ENCODE peak calls at places on chromosome 16, in six cellular contexts. One of them, this sample, is unnamed.

GRCh38 chr16:4477966-4478365 is 1.8 kb downstream of the HMOX2 start:
- DNase-seq in colonic mucosa: no peak
- DNase-seq in IMR-90: peak; percentile 61
- DNase-seq in heart left ventricle: no peak
- DNase-seq in SK-N-SH: peak; percentile 31
- DNase-seq in DND-41: no peak
- DNase-seq in this sample: no peak

GRCh38 chr16:72262711-72263110 is 90.8 kb upstream of the PMFBP1 start:
- DNase-seq in heart left ventricle: no peak
- DNase-seq in DND-41: no peak
- DNase-seq in colonic mucosa: no peak
- DNase-seq in IMR-90: no peak
- DNase-seq in SK-N-SH: no peak
- DNase-seq in this sample: no peak

GRCh38 chr16:56615353-56615752 is 7.0 kb downstream of the MT2A start:
- DNase-seq in colonic mucosa: no peak
- DNase-seq in heart left ventricle: no peak
- DNase-seq in DND-41: no peak
- DNase-seq in IMR-90: peak; percentile 48
- DNase-seq in SK-N-SH: no peak
- DNase-seq in this sample: no peak

GRCh38 chr16:87076950-87077749 is 240.0 kb downstream of the C16orf95 start:
- DNase-seq in heart left ventricle: no peak
- DNase-seq in colonic mucosa: peak; percentile 58
- DNase-seq in SK-N-SH: peak; percentile 38
- DNase-seq in IMR-90: peak; percentile 55
- DNase-seq in DND-41: peak; percentile 56
- DNase-seq in this sample: peak; percentile 65

GRCh38 chr16:48546774-48547173 is 63.2 kb downstream of the N4BP1 start:
- DNase-seq in SK-N-SH: no peak
- DNase-seq in IMR-90: no peak
- DNase-seq in colonic mucosa: peak; percentile 79
- DNase-seq in heart left ventricle: peak; percentile 52
- DNase-seq in DND-41: no peak
- DNase-seq in this sample: no peak

GRCh38 chr16:67448580-67448979 is 17.7 kb downstream of the HSD11B2 start:
- DNase-seq in SK-N-SH: no peak
- DNase-seq in colonic mucosa: peak; percentile 74
- DNase-seq in DND-41: no peak
- DNase-seq in heart left ventricle: no peak
- DNase-seq in IMR-90: no peak
- DNase-seq in this sample: no peak

GRCh38 chr16:72191551-72191950 is 19.6 kb upstream of the PMFBP1 start:
- DNase-seq in DND-41: no peak
- DNase-seq in heart left ventricle: no peak
- DNase-seq in IMR-90: no peak
- DNase-seq in colonic mucosa: no peak
- DNase-seq in SK-N-SH: no peak
- DNase-seq in this sample: no peak

GRCh38 chr16:81711609-81712329 is 67.3 kb upstream of the PLCG2 start:
- DNase-seq in SK-N-SH: peak; percentile 41
- DNase-seq in colonic mucosa: no peak
- DNase-seq in heart left ventricle: no peak
- DNase-seq in DND-41: no peak
- DNase-seq in IMR-90: peak; percentile 92
- DNase-seq in this sample: no peak

DNA sequence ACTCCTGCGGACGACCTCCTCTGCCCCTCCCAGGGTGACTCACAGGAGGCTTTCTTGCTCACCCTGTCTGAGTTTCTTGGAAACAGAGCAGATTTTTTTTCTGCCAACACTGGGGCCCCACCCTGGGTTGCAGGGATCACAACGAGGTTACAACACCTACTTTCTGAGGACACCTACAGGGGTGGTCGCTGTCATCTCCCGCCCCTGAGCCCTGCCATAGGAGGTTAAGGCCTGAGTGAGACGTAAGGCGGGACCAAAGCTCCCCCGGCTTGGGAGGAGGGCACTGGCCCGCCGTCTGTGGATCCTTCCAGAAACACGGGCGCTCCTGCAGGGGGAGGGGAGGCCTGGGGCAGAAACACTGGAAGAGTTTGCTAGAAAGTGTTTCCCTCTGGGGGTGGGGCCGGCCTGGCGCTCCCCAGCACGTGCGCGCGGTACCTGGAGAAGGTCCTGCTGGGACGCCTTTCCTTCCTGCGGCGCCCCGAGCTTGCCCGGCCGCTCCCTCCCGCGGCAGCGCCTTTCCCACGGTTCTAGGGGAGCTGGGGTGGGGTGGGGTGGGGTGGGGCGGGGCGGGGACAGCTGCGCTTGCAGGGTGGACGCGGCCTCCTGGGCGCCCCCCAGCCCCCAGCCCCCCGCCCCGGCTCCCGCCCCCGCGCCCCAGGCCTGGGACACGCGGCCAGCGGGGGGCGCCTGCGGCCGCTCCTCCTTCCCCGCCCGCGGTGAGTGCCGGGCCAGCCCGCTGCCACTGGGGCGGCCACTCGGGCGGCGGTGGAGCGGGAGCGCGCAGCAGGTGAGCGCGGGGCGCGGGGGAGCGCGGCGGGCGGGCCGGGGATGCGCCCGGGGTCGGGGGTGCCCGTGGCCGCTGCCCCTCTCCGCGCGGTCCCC is 20.7 kb upstream of the ADCY7 start:
- DNase-seq in colonic mucosa: peak; percentile 79
- DNase-seq in DND-41: peak; percentile 37
- DNase-seq in SK-N-SH: peak; percentile 93
- DNase-seq in IMR-90: peak; percentile 45
- DNase-seq in heart left ventricle: peak; percentile 55
- DNase-seq in this sample: peak; percentile 93
- TF ChIP-seq CTCF in colonic mucosa: no peak
- TF ChIP-seq CTCF in DND-41: no peak
- TF ChIP-seq CTCF in SK-N-SH: no peak
- TF ChIP-seq CTCF in IMR-90: peak; percentile 26
- TF ChIP-seq CTCF in heart left ventricle: peak; percentile 43
- TF ChIP-seq CTCF in this sample: peak; percentile 58

DNA sequence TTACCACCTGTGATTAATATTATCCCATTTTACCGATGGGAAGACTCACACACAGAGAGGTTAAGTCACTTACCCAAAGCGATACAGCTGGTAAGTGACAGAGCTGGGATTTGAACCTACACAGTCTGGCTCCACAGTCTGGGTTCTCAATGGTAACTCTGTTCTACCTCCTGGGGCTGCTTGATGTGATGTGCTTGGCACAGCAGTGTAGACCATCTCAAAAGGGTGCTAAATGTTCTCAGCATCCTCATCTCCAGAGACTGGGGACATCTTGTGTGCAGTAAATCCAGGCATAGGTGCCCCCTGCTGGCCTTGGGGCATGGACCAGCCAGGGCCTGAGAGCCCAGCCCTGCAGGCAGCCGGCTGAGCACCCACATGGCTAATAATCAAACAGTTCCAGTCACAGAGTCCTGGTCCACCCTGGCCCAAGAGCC is 15.4 kb upstream of the KATNB1 start:
- DNase-seq in heart left ventricle: peak; percentile 52
- DNase-seq in SK-N-SH: peak; percentile 65
- DNase-seq in IMR-90: peak; percentile 50
- DNase-seq in colonic mucosa: peak; percentile 53
- DNase-seq in DND-41: peak; percentile 62
- DNase-seq in this sample: peak; percentile 73
- TF ChIP-seq CTCF in heart left ventricle: peak; percentile 61
- TF ChIP-seq CTCF in SK-N-SH: peak; percentile 69
- TF ChIP-seq CTCF in IMR-90: peak; percentile 67
- TF ChIP-seq CTCF in colonic mucosa: peak; percentile 58
- TF ChIP-seq CTCF in DND-41: peak; percentile 70
- TF ChIP-seq CTCF in this sample: peak; percentile 51

GRCh38 chr16:54282202-54282922 is 4.2 kb downstream of the IRX3 start:
- DNase-seq in SK-N-SH: peak; percentile 55
- DNase-seq in IMR-90: no peak
- DNase-seq in heart left ventricle: peak; percentile 67
- DNase-seq in DND-41: peak; percentile 65
- DNase-seq in colonic mucosa: peak; percentile 53
- DNase-seq in this sample: peak; percentile 74
- TF ChIP-seq CTCF in SK-N-SH: peak; percentile 27
- TF ChIP-seq CTCF in IMR-90: peak; percentile 23
- TF ChIP-seq CTCF in heart left ventricle: peak; percentile 78
- TF ChIP-seq CTCF in DND-41: peak; percentile 52
- TF ChIP-seq CTCF in colonic mucosa: peak; percentile 59
- TF ChIP-seq CTCF in this sample: peak; percentile 31

DNA sequence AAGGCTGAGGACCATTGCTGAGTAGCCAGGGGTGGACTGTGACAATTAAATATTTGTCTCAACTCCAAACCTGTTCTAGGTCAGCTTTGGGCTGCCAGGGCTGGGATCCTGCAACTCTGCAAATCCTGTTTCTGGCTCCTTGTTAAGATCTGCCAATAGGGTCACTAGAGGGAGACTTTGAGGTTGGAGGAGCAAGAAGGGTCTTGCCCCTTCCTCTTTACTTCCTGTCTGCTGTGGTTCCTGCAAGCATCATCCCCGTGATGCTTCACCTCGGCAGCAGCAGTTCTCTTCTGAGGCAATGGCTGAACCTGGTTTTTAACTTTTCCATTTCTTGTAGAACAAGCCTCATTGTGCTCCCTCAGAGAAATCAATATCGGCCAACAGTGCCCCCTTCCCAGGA is 124.6 kb downstream of the IRX5 start:
- DNase-seq in DND-41: no peak
- DNase-seq in IMR-90: no peak
- DNase-seq in heart left ventricle: no peak
- DNase-seq in SK-N-SH: no peak
- DNase-seq in colonic mucosa: no peak
- DNase-seq in this sample: no peak
- TF ChIP-seq CTCF in DND-41: no peak
- TF ChIP-seq CTCF in IMR-90: no peak
- TF ChIP-seq CTCF in heart left ventricle: no peak
- TF ChIP-seq CTCF in SK-N-SH: no peak
- TF ChIP-seq CTCF in colonic mucosa: no peak
- TF ChIP-seq CTCF in this sample: no peak

GRCh38 chr16:88309905-88310259 is 72.9 kb upstream of the ZNF469 start:
- DNase-seq in DND-41: no peak
- DNase-seq in colonic mucosa: no peak
- DNase-seq in heart left ventricle: no peak
- DNase-seq in IMR-90: no peak
- DNase-seq in SK-N-SH: peak; percentile 73
- DNase-seq in this sample: no peak
- TF ChIP-seq CTCF in DND-41: peak; percentile 24
- TF ChIP-seq CTCF in colonic mucosa: no peak
- TF ChIP-seq CTCF in heart left ventricle: no peak
- TF ChIP-seq CTCF in IMR-90: no peak
- TF ChIP-seq CTCF in SK-N-SH: peak; percentile 15
- TF ChIP-seq CTCF in this sample: peak; percentile 19

GRCh38 chr16:19115148-19116021 is 1.6 kb downstream of the ITPRIPL2 start:
- DNase-seq in IMR-90: no peak
- DNase-seq in DND-41: no peak
- DNase-seq in SK-N-SH: peak; percentile 35
- DNase-seq in heart left ventricle: peak; percentile 65
- DNase-seq in colonic mucosa: no peak
- DNase-seq in this sample: no peak
- TF ChIP-seq CTCF in IMR-90: peak; percentile 35
- TF ChIP-seq CTCF in DND-41: no peak
- TF ChIP-seq CTCF in SK-N-SH: peak; percentile 27
- TF ChIP-seq CTCF in heart left ventricle: peak; percentile 51
- TF ChIP-seq CTCF in colonic mucosa: no peak
- TF ChIP-seq CTCF in this sample: no peak

DNA sequence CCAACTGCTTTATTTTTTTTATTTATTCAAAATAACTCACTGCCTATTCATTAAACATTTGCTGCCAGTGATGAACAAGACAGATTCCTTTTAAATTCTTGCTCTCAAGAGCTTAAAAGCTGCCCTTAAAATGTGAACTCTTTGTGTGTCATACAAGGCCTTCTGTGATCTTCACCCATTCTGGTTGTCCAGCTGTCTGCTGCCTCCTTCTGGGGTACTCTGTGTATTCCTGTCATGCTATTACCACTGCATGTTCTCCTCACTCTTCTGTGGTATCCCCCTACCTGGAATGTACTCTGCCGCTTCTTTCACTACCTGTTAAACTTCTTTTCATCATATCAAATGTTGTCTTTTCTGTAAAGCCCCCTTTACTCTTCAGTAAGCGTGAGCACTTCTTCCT is 165.8 kb downstream of the CHD9 start:
- DNase-seq in IMR-90: peak; percentile 58
- DNase-seq in heart left ventricle: no peak
- DNase-seq in SK-N-SH: peak; percentile 7
- DNase-seq in DND-41: no peak
- DNase-seq in colonic mucosa: no peak
- DNase-seq in this sample: no peak
- TF ChIP-seq CTCF in IMR-90: peak; percentile 40
- TF ChIP-seq CTCF in heart left ventricle: peak; percentile 39
- TF ChIP-seq CTCF in SK-N-SH: peak; percentile 28
- TF ChIP-seq CTCF in DND-41: peak; percentile 34
- TF ChIP-seq CTCF in colonic mucosa: no peak
- TF ChIP-seq CTCF in this sample: peak; percentile 12